ENCODE peak calls at places on chromosomes 2 and 18, in eight cellular contexts. W is right lobe of liver; H is CD8-positive, alpha-beta T cell; I is hepatocyte; X is DND-41; C is AG10803; T is tibial artery; M is upper lobe of left lung. U is an unnamed sample.
A peak's percentile ranks its signal among the peaks of the same experiment; 100 is the strongest.

GRCh38 chr18:23719634-23720201 is 30.5 kb downstream of the LAMA3 start:
- DNase-seq in W (no peak), H (no peak), I (peak; percentile 63), X (no peak), C (peak; percentile 98), T (no peak), M (peak; percentile 53), U (peak; percentile 98)

GRCh38 chr2:19488009-19488691 is 129.7 kb upstream of the OSR1 start:
- DNase-seq in W (no peak), H (no peak), I (no peak), X (no peak), C (peak; percentile 70), T (no peak), M (no peak), U (peak; percentile 35)

GRCh38 chr2:66925128-66925527 is 472.0 kb upstream of the ETAA1 start:
- DNase-seq in W (no peak), H (no peak), I (no peak), X (no peak), C (peak; percentile 72), T (no peak), M (no peak), U (peak; percentile 38)

GRCh38 chr2:233262562-233262961 is 11.1 kb downstream of the ATG16L1 start:
- DNase-seq in W (no peak), H (no peak), I (no peak), X (no peak), C (no peak), T (no peak), M (no peak), U (no peak)

GRCh38 chr2:121471571-121472464 is 58.9 kb upstream of the RNU4ATAC start:
- DNase-seq in W (no peak), H (no peak), I (no peak), X (no peak), C (peak; percentile 85), T (no peak), M (no peak), U (peak; percentile 44)

GRCh38 chr2:182565941-182566567 is 139.2 kb upstream of the PDE1A start:
- DNase-seq in W (no peak), H (no peak), I (no peak), X (no peak), C (no peak), T (no peak), M (no peak), U (no peak)

GRCh38 chr2:157466764-157467163 is 22.9 kb upstream of the CYTIP start:
- DNase-seq in W (no peak), H (no peak), I (no peak), X (no peak), C (no peak), T (no peak), M (no peak), U (no peak)

GRCh38 chr18:69484699-69485396 is 84.2 kb downstream of the DOK6 start:
- DNase-seq in W (no peak), H (no peak), I (no peak), X (no peak), C (peak; percentile 49), T (no peak), M (no peak), U (peak; percentile 70)

GRCh38 chr2:239400000-239400831 is 604 bp downstream of the HDAC4 start:
- DNase-seq in W (peak; percentile 50), H (no peak), I (peak; percentile 42), X (peak; percentile 28), C (no peak), T (no peak), M (no peak), U (peak; percentile 92)

GRCh38 chr2:120765911-120766757 is 30.5 kb downstream of the GLI2 start:
- DNase-seq in W (peak; percentile 64), H (no peak), I (peak; percentile 73), X (no peak), C (peak; percentile 81), T (peak; percentile 65), M (peak; percentile 45), U (peak; percentile 100)

GRCh38 chr18:78271790-78272189 is 707.8 kb upstream of the SALL3 start:
- DNase-seq in W (peak; percentile 53), H (no peak), I (no peak), X (no peak), C (no peak), T (no peak), M (no peak), U (no peak)

GRCh38 chr2:224334083-224334482 is 67.8 kb downstream of the FAM124B start:
- DNase-seq in W (no peak), H (no peak), I (no peak), X (no peak), C (no peak), T (no peak), M (no peak), U (no peak)

GRCh38 chr18:9102391-9103216 is at the start of gene NDUFV2:
- DNase-seq in W (peak; percentile 98), H (peak; percentile 97), I (peak; percentile 98), X (peak; percentile 98), C (peak; percentile 93), T (peak; percentile 94), M (peak; percentile 98), U (peak; percentile 95)

GRCh38 chr18:46343940-46344372 is 239.8 kb downstream of the HAUS1 start:
- DNase-seq in W (no peak), H (peak; percentile 6), I (peak; percentile 52), X (peak; percentile 95), C (no peak), T (peak; percentile 39), M (peak; percentile 59), U (no peak)

GRCh38 chr2:185006481-185006880 is 408.2 kb downstream of the ZNF804A start:
- DNase-seq in W (no peak), H (no peak), I (no peak), X (no peak), C (no peak), T (no peak), M (no peak), U (no peak)

GRCh38 chr2:98461650-98462049 is 17.0 kb downstream of the INPP4A start:
- DNase-seq in W (peak; percentile 30), H (no peak), I (no peak), X (peak; percentile 2), C (no peak), T (no peak), M (no peak), U (no peak)

GRCh38 chr2:217106650-217107014 is 246.8 kb upstream of the TNP1 start:
- DNase-seq in W (no peak), H (no peak), I (no peak), X (no peak), C (peak; percentile 61), T (no peak), M (no peak), U (peak; percentile 38)
- TF ChIP-seq CTCF in W (peak; percentile 36), H (no peak), I (peak; percentile 39), X (peak; percentile 66), C (peak; percentile 66), T (no peak), M (no peak), U (peak; percentile 62)

GRCh38 chr2:241560883-241561474 is 2.4 kb downstream of the BOK start:
- DNase-seq in W (peak; percentile 88), H (no peak), I (no peak), X (no peak), C (no peak), T (no peak), M (no peak), U (peak; percentile 45)

GRCh38 chr2:241558532-241559488 is at the start of gene BOK:
- DNase-seq in W (peak; percentile 90), H (no peak), I (peak; percentile 77), X (no peak), C (peak; percentile 76), T (no peak), M (peak; percentile 79), U (peak; percentile 82)

GRCh38 chr2:241561811-241562210 is 3.3 kb downstream of the BOK start:
- DNase-seq in W (peak; percentile 88), H (no peak), I (peak; percentile 85), X (no peak), C (peak; percentile 62), T (no peak), M (peak; percentile 63), U (peak; percentile 74)

GRCh38 chr2:241559489-241560180 is 1.1 kb downstream of the BOK start:
- DNase-seq in W (peak; percentile 81), H (no peak), I (peak; percentile 45), X (no peak), C (peak; percentile 42), T (no peak), M (no peak), U (peak; percentile 48)

DNA sequence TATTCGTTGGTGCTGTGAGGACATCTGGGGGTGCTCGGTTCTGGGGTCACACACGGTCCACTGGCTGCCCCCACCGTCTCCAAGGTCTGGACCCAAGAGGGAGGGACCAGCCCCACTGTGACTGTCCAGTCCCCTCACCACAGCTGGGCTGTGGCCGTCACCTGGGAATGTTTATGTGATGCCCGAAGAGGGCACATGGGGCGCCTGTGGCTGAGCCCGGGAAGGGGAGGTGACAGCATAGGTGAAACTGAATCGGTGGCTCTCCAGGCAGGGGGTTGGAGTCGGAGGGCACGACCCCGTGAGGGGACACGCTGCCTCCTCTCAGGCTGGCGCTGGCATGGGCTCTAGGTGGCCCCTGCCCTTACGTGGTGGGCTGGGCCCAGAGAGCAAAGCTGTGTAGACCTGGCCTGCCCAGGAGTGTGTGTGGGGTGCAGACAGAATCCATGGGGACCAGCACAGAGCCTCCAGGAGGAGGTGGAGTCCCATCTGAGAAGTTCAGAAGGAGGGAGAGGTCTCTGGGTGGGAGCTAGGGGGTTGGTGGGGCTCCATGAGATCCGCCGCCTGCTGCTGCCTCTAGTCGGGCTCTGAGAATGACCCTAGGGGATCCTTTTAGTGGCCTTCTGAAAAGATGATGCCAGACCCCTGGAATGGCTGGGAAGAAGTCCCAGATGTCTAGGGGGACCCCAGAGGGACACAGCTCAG is 1.8 kb downstream of the BOK start:
- DNase-seq in W (no peak), H (no peak), I (no peak), X (no peak), C (no peak), T (no peak), M (no peak), U (no peak)
- H3K4me3 ChIP-seq in W (peak overlapping the region; percentile 88), H (no peak overlapping the region), I (no peak overlapping the region), X (no peak overlapping the region), C (peak overlapping the region; percentile 63), T (peak overlapping the region; percentile 64), M (peak overlapping the region; percentile 77), U (peak overlapping the region; percentile 71)

DNA sequence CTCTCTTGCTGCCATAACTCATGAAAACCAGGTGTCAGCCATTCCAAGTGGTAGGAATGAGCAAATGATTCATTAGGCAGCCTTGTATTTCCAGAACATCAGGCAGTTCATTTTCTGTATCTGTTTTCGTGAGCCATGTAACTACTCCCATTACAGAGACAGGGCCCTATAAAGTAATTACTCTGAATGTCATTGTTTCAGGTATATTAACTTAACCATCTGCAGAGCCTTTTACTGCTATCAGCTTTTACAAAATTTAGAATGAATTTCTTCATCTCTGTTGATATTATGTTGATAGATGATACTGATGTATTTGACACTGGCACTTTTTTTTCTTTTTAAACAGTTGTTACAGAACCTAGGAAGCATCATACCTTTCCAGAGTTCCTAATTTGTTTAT is 69.9 kb downstream of the MGAT5 start:
- DNase-seq in W (no peak), H (no peak), I (no peak), X (no peak), C (no peak), T (no peak), M (no peak), U (no peak)
- TF ChIP-seq CTCF in W (no peak), H (no peak), I (no peak), X (no peak), C (no peak), T (no peak), M (no peak), U (no peak)

DNA sequence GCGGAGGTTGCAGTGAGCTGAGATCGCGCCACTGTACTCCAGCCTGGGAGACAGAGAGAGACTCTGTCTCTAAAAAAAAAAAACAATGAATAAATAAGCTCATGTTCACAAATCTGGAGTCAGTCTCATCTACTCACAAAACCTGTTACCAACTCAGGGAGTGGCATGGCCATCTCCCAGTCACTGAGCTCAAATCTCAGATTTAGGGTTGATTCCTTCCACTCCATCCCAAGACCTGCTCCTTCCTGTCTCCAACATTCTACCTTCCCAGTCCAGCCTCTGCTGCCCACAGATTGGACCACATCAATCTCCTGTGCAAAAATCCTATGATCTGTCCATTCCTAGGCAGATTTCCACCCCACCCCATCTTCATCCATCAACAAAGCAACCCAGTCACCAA is 1.6 kb downstream of the STAT1 start:
- DNase-seq in W (no peak), H (no peak), I (no peak), X (no peak), C (no peak), T (no peak), M (no peak), U (no peak)
- H3K4me3 ChIP-seq in W (peak overlapping the region; percentile 86), H (peak overlapping the region; percentile 61), I (no peak overlapping the region), X (no peak overlapping the region), C (peak overlapping the region; percentile 97), T (peak overlapping the region; percentile 73), M (peak overlapping the region; percentile 87), U (peak overlapping the region; percentile 66)